ENCODE peak calls at places on chromosomes 12 and 14, in seven cellular contexts. One of them, this sample, is unnamed.

GRCh38 chr14:57057803-57058202 is 210.9 kb downstream of the EXOC5 start:
- DNase-seq in psoas muscle: no peak
- DNase-seq in CD4-positive, CD25-positive, alpha-beta regulatory T cell: no peak
- DNase-seq in neural progenitor cell: no peak
- DNase-seq in IMR-90: no peak
- DNase-seq in dorsolateral prefrontal cortex: no peak
- DNase-seq in sigmoid colon: no peak
- DNase-seq in this sample: no peak

GRCh38 chr14:87566986-87567385 is 426.0 kb downstream of the GALC start:
- DNase-seq in CD4-positive, CD25-positive, alpha-beta regulatory T cell: no peak
- DNase-seq in IMR-90: peak; percentile 0
- DNase-seq in sigmoid colon: no peak
- DNase-seq in psoas muscle: no peak
- DNase-seq in dorsolateral prefrontal cortex: no peak
- DNase-seq in neural progenitor cell: no peak
- DNase-seq in this sample: no peak

GRCh38 chr14:71013551-71014192 is 106.4 kb downstream of the PCNX1 start:
- DNase-seq in dorsolateral prefrontal cortex: no peak
- DNase-seq in psoas muscle: no peak
- DNase-seq in IMR-90: peak; percentile 8
- DNase-seq in CD4-positive, CD25-positive, alpha-beta regulatory T cell: no peak
- DNase-seq in neural progenitor cell: no peak
- DNase-seq in sigmoid colon: no peak
- DNase-seq in this sample: no peak

GRCh38 chr14:89844508-89844907 is 110.0 kb downstream of the EFCAB11 start:
- DNase-seq in neural progenitor cell: no peak
- DNase-seq in IMR-90: peak; percentile 22
- DNase-seq in psoas muscle: no peak
- DNase-seq in sigmoid colon: no peak
- DNase-seq in CD4-positive, CD25-positive, alpha-beta regulatory T cell: no peak
- DNase-seq in dorsolateral prefrontal cortex: no peak
- DNase-seq in this sample: no peak

GRCh38 chr14:24317141-24317927 is 6.0 kb downstream of the LTB4R start:
- DNase-seq in neural progenitor cell: no peak
- DNase-seq in IMR-90: no peak
- DNase-seq in CD4-positive, CD25-positive, alpha-beta regulatory T cell: no peak
- DNase-seq in dorsolateral prefrontal cortex: no peak
- DNase-seq in sigmoid colon: no peak
- DNase-seq in psoas muscle: no peak
- DNase-seq in this sample: no peak

GRCh38 chr12:118237908-118238307 is 102.0 kb downstream of the PEBP1 start:
- DNase-seq in IMR-90: peak; percentile 72
- DNase-seq in dorsolateral prefrontal cortex: no peak
- DNase-seq in psoas muscle: no peak
- DNase-seq in neural progenitor cell: no peak
- DNase-seq in CD4-positive, CD25-positive, alpha-beta regulatory T cell: no peak
- DNase-seq in sigmoid colon: no peak
- DNase-seq in this sample: no peak

GRCh38 chr12:13268606-13269005 is 72.1 kb downstream of the EMP1 start:
- DNase-seq in sigmoid colon: no peak
- DNase-seq in psoas muscle: no peak
- DNase-seq in neural progenitor cell: no peak
- DNase-seq in dorsolateral prefrontal cortex: no peak
- DNase-seq in CD4-positive, CD25-positive, alpha-beta regulatory T cell: no peak
- DNase-seq in IMR-90: no peak
- DNase-seq in this sample: no peak

GRCh38 chr12:72276212-72276865 is 4.2 kb downstream of the TRHDE start:
- DNase-seq in IMR-90: no peak
- DNase-seq in sigmoid colon: no peak
- DNase-seq in psoas muscle: no peak
- DNase-seq in dorsolateral prefrontal cortex: no peak
- DNase-seq in neural progenitor cell: no peak
- DNase-seq in CD4-positive, CD25-positive, alpha-beta regulatory T cell: no peak
- DNase-seq in this sample: no peak

GRCh38 chr12:118336123-118336522 is 36.6 kb downstream of the TAOK3 start:
- DNase-seq in neural progenitor cell: no peak
- DNase-seq in IMR-90: peak; percentile 55
- DNase-seq in CD4-positive, CD25-positive, alpha-beta regulatory T cell: no peak
- DNase-seq in dorsolateral prefrontal cortex: no peak
- DNase-seq in psoas muscle: no peak
- DNase-seq in sigmoid colon: no peak
- DNase-seq in this sample: no peak

GRCh38 chr12:46371718-46372130 is 849 bp downstream of the SLC38A2 start:
- DNase-seq in dorsolateral prefrontal cortex: peak; percentile 69
- DNase-seq in CD4-positive, CD25-positive, alpha-beta regulatory T cell: no peak
- DNase-seq in psoas muscle: peak; percentile 78
- DNase-seq in sigmoid colon: peak; percentile 89
- DNase-seq in neural progenitor cell: peak; percentile 67
- DNase-seq in IMR-90: peak; percentile 44
- DNase-seq in this sample: peak; percentile 88

GRCh38 chr12:93918262-93918661 is 230.1 kb upstream of the PLXNC1 start:
- DNase-seq in sigmoid colon: no peak
- DNase-seq in psoas muscle: no peak
- DNase-seq in neural progenitor cell: no peak
- DNase-seq in dorsolateral prefrontal cortex: no peak
- DNase-seq in IMR-90: peak; percentile 75
- DNase-seq in CD4-positive, CD25-positive, alpha-beta regulatory T cell: no peak
- DNase-seq in this sample: no peak

DNA sequence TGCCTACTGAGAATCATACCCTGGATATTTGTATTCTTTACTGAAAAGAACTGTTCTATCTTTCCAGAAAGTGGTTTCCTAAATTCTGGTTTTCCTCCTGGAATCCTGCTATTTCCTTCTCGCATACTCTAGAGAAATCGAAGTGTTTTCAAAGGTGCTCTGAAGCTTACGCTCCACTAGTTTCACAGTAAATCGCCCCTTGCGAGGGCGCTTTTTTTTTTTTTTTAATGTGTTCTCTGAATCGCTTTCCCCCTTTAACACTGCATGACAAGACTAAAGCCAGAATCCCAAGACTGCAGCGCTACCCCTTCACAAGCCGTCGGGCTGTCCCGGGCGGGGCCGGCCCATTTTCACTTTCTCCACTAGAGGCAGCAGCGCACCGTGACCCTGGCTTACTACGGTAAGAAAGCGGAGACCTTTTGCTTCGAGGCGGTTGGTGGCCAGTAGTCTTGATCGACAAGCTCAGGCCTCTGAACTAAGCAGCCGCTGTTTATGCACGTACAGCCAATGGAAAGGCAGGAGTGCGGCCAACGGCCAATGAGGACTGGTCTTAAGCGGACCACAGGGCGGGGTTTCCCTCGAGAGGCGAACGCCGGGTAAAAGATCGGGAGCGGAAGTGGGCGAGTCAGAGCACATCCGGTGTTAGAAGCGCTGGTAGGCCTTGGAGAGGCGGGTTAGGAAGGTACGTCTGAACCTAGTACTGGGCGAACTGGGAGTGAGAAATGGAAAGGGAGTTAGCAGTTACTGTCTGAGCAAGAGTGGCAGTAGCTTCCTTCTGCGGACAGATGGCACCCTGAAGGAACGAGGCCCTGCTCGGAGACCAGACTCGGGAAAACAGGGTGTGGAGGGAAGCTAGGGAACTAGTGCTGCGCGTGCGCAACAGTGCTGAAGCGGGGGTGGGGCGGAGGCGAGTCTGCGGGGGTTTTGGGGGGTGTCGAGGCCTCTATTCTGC is at the start of gene TMBIM6:
- DNase-seq in sigmoid colon: peak; percentile 100
- DNase-seq in CD4-positive, CD25-positive, alpha-beta regulatory T cell: peak; percentile 98
- DNase-seq in neural progenitor cell: peak; percentile 100
- DNase-seq in psoas muscle: peak; percentile 100
- DNase-seq in IMR-90: peak; percentile 100
- DNase-seq in dorsolateral prefrontal cortex: peak; percentile 100
- DNase-seq in this sample: peak; percentile 100
- H3K27ac ChIP-seq in sigmoid colon: peak within 1 kb of the TSS; percentile 92
- H3K27ac ChIP-seq in CD4-positive, CD25-positive, alpha-beta regulatory T cell: peak within 1 kb of the TSS; percentile 99
- H3K27ac ChIP-seq in neural progenitor cell: peak within 1 kb of the TSS; percentile 62
- H3K27ac ChIP-seq in psoas muscle: peak within 1 kb of the TSS; percentile 99
- H3K27ac ChIP-seq in IMR-90: peak within 1 kb of the TSS; percentile 90
- H3K27ac ChIP-seq in dorsolateral prefrontal cortex: peak within 1 kb of the TSS; percentile 99
- H3K27ac ChIP-seq in this sample: peak within 1 kb of the TSS; percentile 76

GRCh38 chr12:11152725-11153124 is 18.3 kb upstream of the SMIM10L1 start:
- DNase-seq in CD4-positive, CD25-positive, alpha-beta regulatory T cell: no peak
- DNase-seq in IMR-90: no peak
- DNase-seq in sigmoid colon: no peak
- DNase-seq in dorsolateral prefrontal cortex: no peak
- DNase-seq in psoas muscle: no peak
- DNase-seq in neural progenitor cell: no peak
- DNase-seq in this sample: no peak
- H3K27me3 ChIP-seq in CD4-positive, CD25-positive, alpha-beta regulatory T cell: no peaks in the 10 kb centered on the region
- H3K27me3 ChIP-seq in IMR-90: no peaks in the 10 kb centered on the region
- H3K27me3 ChIP-seq in sigmoid colon: no peaks in the 10 kb centered on the region
- H3K27me3 ChIP-seq in dorsolateral prefrontal cortex: no peaks in the 10 kb centered on the region
- H3K27me3 ChIP-seq in psoas muscle: no peaks in the 10 kb centered on the region
- H3K27me3 ChIP-seq in neural progenitor cell: no peaks in the 10 kb centered on the region
- H3K27me3 ChIP-seq in this sample: no peaks in the 10 kb centered on the region

DNA sequence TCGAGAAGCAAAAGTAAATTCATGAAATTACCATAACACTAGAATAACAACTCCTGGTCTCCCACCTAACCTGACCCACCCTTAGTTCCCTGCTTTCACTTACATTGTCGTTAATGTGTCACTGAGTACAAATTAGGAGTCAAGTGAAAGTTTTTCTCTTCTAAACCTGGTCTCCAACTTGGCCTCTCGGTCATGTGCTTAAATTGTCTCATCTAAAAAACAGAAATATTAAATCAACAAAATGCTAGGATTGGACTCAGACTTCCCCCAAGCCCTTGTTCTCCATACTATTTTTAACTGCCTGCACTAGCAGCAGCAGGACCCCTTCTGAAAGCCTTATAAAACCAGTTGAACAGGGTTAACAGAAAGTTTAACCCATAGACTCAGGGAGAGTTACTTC is 1.8 kb upstream of the BTG1 start:
- DNase-seq in psoas muscle: no peak
- DNase-seq in IMR-90: no peak
- DNase-seq in dorsolateral prefrontal cortex: no peak
- DNase-seq in sigmoid colon: no peak
- DNase-seq in CD4-positive, CD25-positive, alpha-beta regulatory T cell: no peak
- DNase-seq in neural progenitor cell: no peak
- DNase-seq in this sample: no peak
- H3K4me3 ChIP-seq in psoas muscle: peak overlapping the region; percentile 86
- H3K4me3 ChIP-seq in IMR-90: peak overlapping the region; percentile 24
- H3K4me3 ChIP-seq in dorsolateral prefrontal cortex: peak overlapping the region; percentile 86
- H3K4me3 ChIP-seq in sigmoid colon: peak overlapping the region; percentile 93
- H3K4me3 ChIP-seq in CD4-positive, CD25-positive, alpha-beta regulatory T cell: peak overlapping the region; percentile 99
- H3K4me3 ChIP-seq in neural progenitor cell: peak overlapping the region; percentile 85
- H3K4me3 ChIP-seq in this sample: no peak overlapping the region

GRCh38 chr14:49898485-49898884 is 5.6 kb downstream of the ARF6 start:
- DNase-seq in IMR-90: no peak
- DNase-seq in sigmoid colon: no peak
- DNase-seq in psoas muscle: no peak
- DNase-seq in CD4-positive, CD25-positive, alpha-beta regulatory T cell: no peak
- DNase-seq in neural progenitor cell: no peak
- DNase-seq in dorsolateral prefrontal cortex: no peak
- DNase-seq in this sample: no peak

GRCh38 chr14:49897965-49898364 is 5.1 kb downstream of the ARF6 start:
- DNase-seq in CD4-positive, CD25-positive, alpha-beta regulatory T cell: no peak
- DNase-seq in neural progenitor cell: no peak
- DNase-seq in dorsolateral prefrontal cortex: no peak
- DNase-seq in sigmoid colon: no peak
- DNase-seq in IMR-90: no peak
- DNase-seq in psoas muscle: no peak
- DNase-seq in this sample: no peak

GRCh38 chr14:49896956-49897355 is 4.1 kb downstream of the ARF6 start:
- DNase-seq in IMR-90: no peak
- DNase-seq in neural progenitor cell: no peak
- DNase-seq in dorsolateral prefrontal cortex: no peak
- DNase-seq in psoas muscle: no peak
- DNase-seq in sigmoid colon: no peak
- DNase-seq in CD4-positive, CD25-positive, alpha-beta regulatory T cell: no peak
- DNase-seq in this sample: no peak

GRCh38 chr14:49895480-49895879 is 2.6 kb downstream of the ARF6 start:
- DNase-seq in sigmoid colon: no peak
- DNase-seq in IMR-90: no peak
- DNase-seq in CD4-positive, CD25-positive, alpha-beta regulatory T cell: no peak
- DNase-seq in dorsolateral prefrontal cortex: no peak
- DNase-seq in psoas muscle: no peak
- DNase-seq in neural progenitor cell: no peak
- DNase-seq in this sample: no peak

GRCh38 chr14:49897414-49897813 is 4.5 kb downstream of the ARF6 start:
- DNase-seq in sigmoid colon: no peak
- DNase-seq in IMR-90: no peak
- DNase-seq in neural progenitor cell: no peak
- DNase-seq in psoas muscle: no peak
- DNase-seq in dorsolateral prefrontal cortex: no peak
- DNase-seq in CD4-positive, CD25-positive, alpha-beta regulatory T cell: no peak
- DNase-seq in this sample: no peak
- H3K27ac ChIP-seq in sigmoid colon: no peak overlapping the region
- H3K27ac ChIP-seq in IMR-90: no peak overlapping the region
- H3K27ac ChIP-seq in neural progenitor cell: no peak overlapping the region
- H3K27ac ChIP-seq in psoas muscle: peak overlapping the region; percentile 99
- H3K27ac ChIP-seq in dorsolateral prefrontal cortex: no peak overlapping the region
- H3K27ac ChIP-seq in CD4-positive, CD25-positive, alpha-beta regulatory T cell: peak overlapping the region; percentile 98
- H3K27ac ChIP-seq in this sample: no peak overlapping the region

GRCh38 chr14:65333926-65334687 is 78.4 kb upstream of the FUT8 start:
- DNase-seq in IMR-90: peak; percentile 86
- DNase-seq in sigmoid colon: peak; percentile 70
- DNase-seq in CD4-positive, CD25-positive, alpha-beta regulatory T cell: no peak
- DNase-seq in psoas muscle: peak; percentile 48
- DNase-seq in dorsolateral prefrontal cortex: no peak
- DNase-seq in neural progenitor cell: no peak
- DNase-seq in this sample: no peak
- H3K27me3 ChIP-seq in IMR-90: no peaks in the 10 kb centered on the region
- H3K27me3 ChIP-seq in sigmoid colon: no peaks in the 10 kb centered on the region
- H3K27me3 ChIP-seq in CD4-positive, CD25-positive, alpha-beta regulatory T cell: no peaks in the 10 kb centered on the region
- H3K27me3 ChIP-seq in psoas muscle: no peaks in the 10 kb centered on the region
- H3K27me3 ChIP-seq in dorsolateral prefrontal cortex: no peaks in the 10 kb centered on the region
- H3K27me3 ChIP-seq in neural progenitor cell: peaks cover 11% of the 10 kb centered on the region
- H3K27me3 ChIP-seq in this sample: peaks cover 1% of the 10 kb centered on the region

GRCh38 chr12:34219046-34219770 is 196.9 kb downstream of the ALG10 start:
- DNase-seq in dorsolateral prefrontal cortex: no peak
- DNase-seq in psoas muscle: no peak
- DNase-seq in neural progenitor cell: no peak
- DNase-seq in IMR-90: peak; percentile 5
- DNase-seq in sigmoid colon: no peak
- DNase-seq in CD4-positive, CD25-positive, alpha-beta regulatory T cell: no peak
- DNase-seq in this sample: no peak
- H3K4me3 ChIP-seq in dorsolateral prefrontal cortex: peak overlapping the region; percentile 51
- H3K4me3 ChIP-seq in psoas muscle: peak overlapping the region; percentile 58
- H3K4me3 ChIP-seq in neural progenitor cell: no peak overlapping the region
- H3K4me3 ChIP-seq in IMR-90: no peak overlapping the region
- H3K4me3 ChIP-seq in sigmoid colon: peak overlapping the region; percentile 40
- H3K4me3 ChIP-seq in CD4-positive, CD25-positive, alpha-beta regulatory T cell: no peak overlapping the region
- H3K4me3 ChIP-seq in this sample: peak overlapping the region; percentile 31

This sample was measured in aorta.